ENCODE peak calls at places on chromosomes 3 and 15, in four cellular contexts. D is GM12878, B is GM12892, V is H1. F is an unnamed sample.

GRCh38 chr3:45462522-45463262 is 74.3 kb downstream of the LARS2 start:
- DNase-seq in V (no peak), B (no peak), D (no peak), F (peak)

GRCh38 chr15:68126415-68126814 is 72.3 kb downstream of the PIAS1 start:
- DNase-seq in B (no peak), D (no peak), V (no peak), F (no peak)

GRCh38 chr3:60983906-60984305 is 267.3 kb downstream of the FHIT start:
- DNase-seq in D (no peak), V (no peak), B (no peak), F (no peak)

GRCh38 chr3:154862265-154862664 is 217.9 kb upstream of the MME start:
- DNase-seq in D (no peak), V (no peak), B (no peak), F (no peak)

GRCh38 chr15:57213783-57214366 is 162.4 kb upstream of the CGNL1 start:
- DNase-seq in B (no peak), D (no peak), V (no peak), F (no peak)

GRCh38 chr3:10883478-10884234 is 67.6 kb downstream of the SLC6A11 start:
- DNase-seq in D (no peak), V (no peak), B (no peak), F (no peak)

GRCh38 chr3:111668912-111669488 is 73.9 kb upstream of the ZBED2 start:
- DNase-seq in B (no peak), D (no peak), V (no peak), F (no peak)

GRCh38 chr15:70474682-70475438 is 288.5 kb downstream of the UACA start:
- DNase-seq in B (no peak), D (no peak), V (no peak), F (no peak)

GRCh38 chr3:134904333-134904771 is 109.3 kb downstream of the EPHB1 start:
- DNase-seq in D (peak), V (no peak), B (peak), F (peak)

GRCh38 chr15:80789836-80790235 is 10.7 kb downstream of the CEMIP start:
- DNase-seq in B (no peak), V (no peak), D (no peak), F (no peak)

DNA sequence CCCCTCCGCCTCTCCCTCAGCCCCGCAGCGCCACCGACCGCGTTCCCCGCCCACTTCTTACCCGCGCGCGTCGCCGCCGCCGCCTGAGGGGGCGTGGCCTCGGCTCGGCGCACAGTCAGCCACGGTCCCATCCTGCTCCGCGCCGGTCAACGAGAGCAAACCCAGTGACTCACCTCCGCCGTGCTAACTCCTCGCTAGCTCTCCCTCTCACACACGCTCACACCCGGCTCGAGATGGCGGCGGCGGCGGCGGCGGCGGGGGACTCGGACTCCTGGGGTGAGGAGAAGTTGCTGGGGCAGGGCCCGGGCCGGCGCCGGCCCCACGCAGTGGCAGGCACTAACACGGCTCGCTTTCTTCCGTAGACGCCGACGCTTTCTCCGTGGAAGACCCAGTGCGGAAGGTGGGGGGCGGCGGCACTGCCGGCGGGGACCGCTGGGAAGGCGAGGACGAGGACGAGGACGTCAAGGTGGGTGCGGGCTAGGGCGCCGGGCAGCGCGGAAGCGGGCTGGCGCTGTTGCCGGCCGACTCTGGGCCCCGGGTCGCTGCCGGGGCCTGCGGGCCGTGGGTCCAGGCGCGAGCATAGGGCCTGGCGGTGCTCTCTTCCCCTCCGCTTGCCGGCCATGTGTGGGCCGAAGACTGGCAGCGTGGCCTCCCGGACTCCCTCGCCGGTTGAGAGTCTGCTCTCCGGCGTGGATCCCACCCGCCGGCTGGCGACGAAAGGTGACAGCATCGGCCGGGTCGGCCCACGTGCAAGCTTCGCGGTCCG is at the start of gene EIF3J:
- DNase-seq in D (peak), V (no peak), B (peak), F (peak)
- TF ChIP-seq POLR2A in D (peak), V (peak), B (peak), F (peak)

GRCh38 chr3:196810963-196811581 is 56.6 kb upstream of the SENP5 start:
- DNase-seq in D (no peak), B (no peak), V (no peak), F (no peak)

GRCh38 chr3:196812853-196813252 is 54.9 kb upstream of the SENP5 start:
- DNase-seq in B (no peak), V (no peak), D (no peak), F (no peak)

DNA sequence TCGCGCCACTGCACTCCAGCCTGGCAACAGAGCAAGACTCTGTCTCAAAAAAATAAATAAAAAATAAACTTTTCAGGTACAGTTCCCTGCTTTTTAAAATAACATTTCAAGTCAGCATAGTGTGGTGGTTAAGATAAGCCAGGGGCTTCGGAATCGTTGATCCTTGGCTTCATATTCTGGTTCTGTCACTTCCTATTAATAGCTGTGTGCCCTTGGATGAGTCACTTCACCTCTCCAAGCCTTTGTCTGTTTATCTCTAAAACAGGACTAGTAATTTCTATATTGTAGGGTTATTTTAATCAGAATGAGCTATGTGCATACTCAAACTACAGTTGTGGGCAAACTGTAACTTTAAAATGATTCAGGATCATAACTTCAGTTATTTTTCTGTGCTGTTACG is 53.8 kb upstream of the SENP5 start:
- DNase-seq in D (no peak), V (no peak), B (no peak), F (no peak)
- TF ChIP-seq TAF1 in D (no peak), V (no peak), B (no peak), F (no peak)

GRCh38 chr15:74933573-74933972 is 4.3 kb downstream of the COX5A start:
- DNase-seq in B (no peak), D (no peak), V (no peak), F (no peak)

GRCh38 chr15:74937226-74937601 is 659 bp downstream of the COX5A start:
- DNase-seq in D (no peak), V (no peak), B (no peak), F (no peak)

GRCh38 chr15:74937602-74938371 is at the start of gene COX5A:
- DNase-seq in D (peak), V (peak), B (peak), F (peak)
- TF ChIP-seq POLR2A in D (peak), V (peak), B (peak), F (peak)

GRCh38 chr3:186241910-186242821 is 119.9 kb downstream of the DGKG start:
- DNase-seq in D (no peak), V (peak), B (peak), F (peak)
- TF ChIP-seq TAF1 in D (no peak), V (no peak), B (no peak), F (no peak)

GRCh38 chr3:130582457-130583155 is 65.6 kb downstream of the COL6A6 start:
- DNase-seq in B (no peak), D (no peak), V (no peak), F (peak)
- TF ChIP-seq POLR2A in B (no peak), D (no peak), V (no peak), F (no peak)

DNA sequence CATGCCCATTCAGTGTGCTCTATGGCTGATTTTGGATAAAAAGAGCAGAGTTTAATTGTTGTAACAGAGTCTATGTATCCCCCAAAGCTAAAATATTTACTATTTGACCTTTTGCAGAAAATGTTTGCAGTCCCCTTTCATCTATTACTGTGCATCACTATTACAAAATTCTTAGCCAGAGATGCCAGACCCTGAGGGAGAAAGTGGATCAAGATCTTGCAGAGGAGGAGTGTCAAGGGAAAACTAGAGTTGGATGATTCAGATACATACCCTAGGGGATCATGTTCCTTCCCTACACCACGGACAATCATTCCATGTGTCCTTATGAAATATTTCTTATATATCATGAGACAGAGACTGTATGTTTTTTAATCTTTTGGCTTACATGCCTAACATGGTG is 68.6 kb upstream of the TPRG1 start:
- DNase-seq in D (no peak), V (no peak), B (no peak), F (no peak)
- TF ChIP-seq TAF1 in D (no peak), V (no peak), B (no peak), F (no peak)

GRCh38 chr3:100400782-100401673 is at the start of the genes LNP1 and TOMM70:
- DNase-seq in D (peak), B (peak), V (peak), F (peak)
- TF ChIP-seq POLR2A in D (peak), B (peak), V (peak), F (peak)

GRCh38 chr3:15453501-15453900 is 26.1 kb downstream of the EAF1 start:
- DNase-seq in B (no peak), D (no peak), V (no peak), F (no peak)
- TF ChIP-seq TAF1 in B (no peak), D (no peak), V (no peak), F (no peak)

F was measured in GM12891.